ENCODE peak calls at places on chromosomes 16 and 17, in four cellular contexts. T, V, Y and W are unnamed samples. For H3K4me1, the result is how much of the 10 kb centered on the place peaks cover.

GRCh38 chr16:66369055-66369592 is 2.6 kb downstream of the CDH5 start:
- DNase-seq in T (no peak), Y (no peak), V (no peak), W (no peak)

GRCh38 chr17:70938311-70938710 is 769.0 kb downstream of the KCNJ2 start:
- DNase-seq in Y (no peak), T (no peak), V (no peak), W (no peak)

GRCh38 chr16:5015887-5016286 is 17.8 kb downstream of the NAGPA start:
- DNase-seq in T (no peak), Y (no peak), V (no peak), W (no peak)

GRCh38 chr17:82489117-82489516 is 30.4 kb upstream of the FOXK2 start:
- DNase-seq in V (no peak), Y (peak), T (no peak), W (no peak)

GRCh38 chr16:54277845-54278703 is 8.5 kb downstream of the IRX3 start:
- DNase-seq in Y (peak), V (no peak), T (no peak), W (no peak)

GRCh38 chr16:11796227-11797165 is 562 bp downstream of the ZC3H7A start:
- DNase-seq in V (no peak), Y (peak), T (no peak), W (peak)

GRCh38 chr17:427327-427726 is 74.7 kb upstream of the RPH3AL start:
- DNase-seq in Y (no peak), V (no peak), T (no peak), W (no peak)

GRCh38 chr17:30093463-30094147 is 23.0 kb upstream of the NSRP1 start:
- DNase-seq in Y (no peak), V (peak), T (peak), W (peak)

GRCh38 chr17:5812590-5812989 is 228.3 kb upstream of the NLRP1 start:
- DNase-seq in V (no peak), T (no peak), Y (no peak), W (no peak)

GRCh38 chr16:27241658-27242057 is 26.9 kb downstream of the NSMCE1 start:
- DNase-seq in T (no peak), V (no peak), Y (no peak), W (no peak)

GRCh38 chr16:3187798-3188674 is at the start of gene OR1F1:
- DNase-seq in Y (no peak), T (peak), V (peak), W (no peak)

GRCh38 chr17:68909066-68909465 is 46.1 kb downstream of the ABCA8 start:
- DNase-seq in V (peak), Y (peak), T (peak), W (no peak)

GRCh38 chr17:40956401-40957254 is 10.1 kb downstream of the KRT39 start:
- DNase-seq in T (peak), V (no peak), Y (no peak), W (peak)

GRCh38 chr17:77451894-77452852 is 311.4 kb downstream of the SEC14L1 start:
- DNase-seq in Y (peak), V (peak), T (no peak), W (peak)

DNA sequence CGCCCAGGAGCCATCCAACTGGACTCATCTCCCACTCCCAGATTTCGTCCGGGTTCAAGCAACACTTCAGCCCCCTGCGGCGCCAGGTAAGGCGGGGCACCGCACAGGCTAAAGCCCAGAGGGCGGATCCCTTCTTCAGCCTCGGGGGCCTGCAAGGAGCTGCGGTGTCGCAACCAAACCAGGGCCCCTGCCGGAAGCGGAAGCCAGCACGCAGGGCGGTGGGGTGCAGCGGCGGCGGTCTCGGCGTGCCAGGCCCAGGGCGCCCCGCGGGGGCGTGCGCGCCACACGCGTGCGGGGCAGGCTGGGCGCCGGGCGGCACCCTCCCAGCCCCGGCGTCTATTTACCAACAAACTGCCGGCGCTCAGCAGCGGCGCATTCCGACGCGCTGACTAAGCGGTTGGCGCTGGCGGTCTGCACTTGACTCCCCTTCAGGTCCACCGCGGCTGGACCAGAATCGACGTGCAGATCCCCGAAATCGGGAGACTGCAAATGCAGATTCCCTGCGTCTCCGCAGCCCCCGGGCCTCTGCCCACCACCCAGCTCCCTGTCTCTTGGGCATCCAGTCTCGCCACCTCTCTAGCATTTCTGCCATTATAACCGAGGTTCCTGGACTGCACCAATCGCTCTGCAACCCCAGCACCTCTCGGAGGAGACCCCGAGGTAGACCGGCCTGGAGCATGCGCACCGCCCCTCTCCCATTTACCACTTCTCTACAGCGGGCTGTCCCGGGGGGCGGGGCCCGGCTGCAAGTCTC is 433 bp upstream of the DLX4 start:
- DNase-seq in V (peak), T (peak), Y (no peak), W (peak)
- H3K4me1 ChIP-seq in V (under half), T (under half), Y (half or more), W (under half)

GRCh38 chr17:78693346-78694083 is 88.6 kb downstream of the CYTH1 start:
- DNase-seq in T (no peak), Y (no peak), V (no peak), W (no peak)
- H3K4me3 ChIP-seq in T (no peak), Y (no peak), V (no peak), W (no peak)

GRCh38 chr16:59341368-59341767 is 607.3 kb upstream of the GOT2 start:
- DNase-seq in V (no peak), T (no peak), Y (no peak), W (no peak)
- TF ChIP-seq CTCF in V (no peak), T (no peak), Y (no peak), W (no peak)

GRCh38 chr16:85310868-85311585 is 198.8 kb upstream of the CIBAR2 start:
- DNase-seq in V (no peak), Y (no peak), T (no peak), W (no peak)

GRCh38 chr16:85306793-85307551 is 194.7 kb upstream of the CIBAR2 start:
- DNase-seq in T (no peak), V (no peak), Y (no peak), W (no peak)

GRCh38 chr16:85307552-85308364 is 195.5 kb upstream of the CIBAR2 start:
- DNase-seq in Y (no peak), T (no peak), V (no peak), W (peak)

GRCh38 chr16:85309656-85310587 is 197.7 kb upstream of the CIBAR2 start:
- DNase-seq in Y (peak), T (no peak), V (peak), W (no peak)

DNA sequence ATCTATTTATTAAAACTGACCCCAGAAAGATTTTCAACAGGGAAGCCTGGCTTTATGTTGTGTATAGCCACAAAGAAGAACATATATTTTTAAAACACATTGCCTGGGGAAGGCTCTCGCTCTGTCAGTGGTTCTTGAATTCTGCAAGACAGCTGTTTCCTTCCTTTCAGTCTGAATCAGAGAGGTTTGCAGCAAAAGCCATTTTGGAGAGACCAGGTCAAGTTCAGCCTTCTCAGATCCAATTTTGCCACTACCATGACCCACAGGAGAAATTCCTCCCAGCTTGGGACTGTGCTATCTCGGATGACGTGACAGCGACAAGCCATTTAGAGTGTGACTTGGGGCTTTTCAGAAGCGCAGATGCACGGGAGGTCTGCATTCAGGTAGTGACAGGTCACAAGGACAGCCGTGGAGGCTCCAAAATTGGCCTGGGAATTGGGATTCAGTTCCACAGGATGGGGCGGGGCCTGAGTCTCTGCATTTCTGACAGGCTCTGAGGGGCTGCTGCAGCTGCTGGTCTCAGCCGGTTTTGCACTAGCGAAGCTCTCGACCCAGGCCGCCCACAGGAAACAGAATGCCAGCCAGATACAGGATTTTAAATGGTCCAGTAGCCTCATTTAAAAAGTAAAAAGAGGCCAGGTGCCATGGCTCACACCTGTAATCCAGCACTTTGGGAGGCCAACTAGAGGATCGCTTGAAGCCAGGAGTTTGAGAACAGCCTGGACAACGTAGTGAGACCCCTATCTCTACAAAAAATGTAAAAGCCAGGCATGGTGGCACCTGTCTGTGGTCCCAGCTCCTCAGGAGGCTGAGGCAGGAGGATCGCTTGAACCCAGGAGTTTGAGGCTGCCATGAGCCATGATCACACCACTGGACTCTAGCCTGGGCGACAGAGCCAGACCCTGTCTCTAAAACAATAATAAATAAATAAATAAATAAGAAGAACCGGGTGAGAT is 196.6 kb upstream of the CIBAR2 start:
- DNase-seq in T (no peak), Y (no peak), V (no peak), W (no peak)
- H3K4me1 ChIP-seq in T (under half), Y (under half), V (half or more), W (under half)

GRCh38 chr16:50414152-50414551 is 45.4 kb upstream of the BRD7 start:
- DNase-seq in T (no peak), Y (no peak), V (no peak), W (no peak)
- H3K4me3 ChIP-seq in T (no peak), Y (no peak), V (no peak), W (no peak)

GRCh38 chr17:50844117-50844700 is 8.8 kb downstream of the WFIKKN2 start:
- DNase-seq in T (peak), V (no peak), Y (peak), W (peak)
- TF ChIP-seq CTCF in T (no peak), V (no peak), Y (no peak), W (no peak)

DNA sequence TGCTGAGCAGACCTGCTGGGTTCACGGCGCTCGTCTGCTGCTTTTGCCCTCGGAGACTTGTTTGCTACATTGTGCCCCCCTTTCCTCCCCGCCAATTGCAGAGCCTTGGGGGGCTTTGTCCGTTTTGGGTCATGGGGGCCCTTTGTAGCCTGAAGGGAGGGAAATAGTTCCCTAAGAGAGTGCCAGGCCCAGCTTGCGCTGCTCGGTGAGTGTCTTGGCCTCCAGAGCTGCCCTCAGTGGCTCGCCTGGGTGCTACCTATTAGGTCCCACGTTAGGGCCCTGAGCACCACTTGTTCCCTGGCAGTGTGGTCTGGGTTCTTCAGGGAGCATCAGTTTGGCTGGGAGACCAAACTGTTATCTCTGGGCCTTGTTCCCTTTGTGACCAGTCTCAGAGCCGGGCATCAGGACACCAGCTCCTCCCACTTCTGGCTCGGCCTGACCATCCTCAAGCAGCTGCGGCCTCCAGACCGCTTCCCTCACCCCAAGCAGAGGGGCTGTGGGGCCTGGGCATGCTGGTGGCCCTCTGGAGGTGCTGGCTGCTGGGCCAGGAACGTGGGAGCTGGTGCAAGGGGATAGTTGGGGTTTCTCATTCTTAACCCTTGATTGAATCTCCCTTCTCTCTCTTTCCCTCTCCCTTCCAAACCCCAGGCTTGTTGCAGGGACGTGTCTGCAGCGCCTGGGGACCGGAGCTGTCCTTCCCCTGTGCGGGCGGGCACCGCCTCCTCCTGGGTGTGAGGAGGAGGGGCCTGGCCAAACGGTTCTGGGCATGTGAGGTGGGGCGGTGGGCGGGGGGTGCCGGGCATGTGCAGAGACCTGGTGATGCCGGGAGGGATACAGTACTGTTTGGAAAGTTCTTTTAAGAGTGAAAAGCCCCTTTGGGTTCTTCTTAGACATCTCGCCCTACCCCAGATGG is 16.0 kb upstream of the ITGB4 start:
- DNase-seq in Y (no peak), V (no peak), T (no peak), W (no peak)
- H3K4me1 ChIP-seq in Y (under half), V (under half), T (under half), W (under half)